ENCODE peak calls at places on chromosomes 13 and 19, in five cellular contexts. R is thoracic aorta, S is transverse colon, H is mucosa of descending colon, O is kidney. X is an unnamed sample.
A peak's percentile ranks its signal among the peaks of the same experiment; 100 is the strongest.

GRCh38 chr19:39824143-39825092 is 9.5 kb downstream of the DYRK1B start:
- DNase-seq in R (peak; percentile 85), S (peak; percentile 91), O (peak; percentile 94), H (peak; percentile 91), X (peak; percentile 91)

GRCh38 chr19:19740755-19741154 is 7.8 kb upstream of the ZNF14 start:
- DNase-seq in H (no peak), S (no peak), O (no peak), R (no peak), X (no peak)

GRCh38 chr19:7869910-7870511 is 4.2 kb downstream of the PRR36 start:
- DNase-seq in H (peak; percentile 49), S (peak; percentile 63), O (peak; percentile 88), R (no peak), X (no peak)

GRCh38 chr19:45075215-45076028 is 856 bp downstream of the ZNF296 start:
- DNase-seq in R (no peak), O (peak; percentile 96), S (peak; percentile 92), H (peak; percentile 85), X (peak; percentile 99)

GRCh38 chr13:28623782-28624706 is 34.9 kb upstream of the POMP start:
- DNase-seq in O (no peak), S (no peak), R (no peak), H (no peak), X (no peak)

GRCh38 chr13:110869805-110870706 is 44.8 kb downstream of the ANKRD10 start:
- DNase-seq in O (peak; percentile 95), R (peak; percentile 99), S (peak; percentile 74), H (peak; percentile 74), X (peak; percentile 84)

GRCh38 chr19:5292843-5293606 is 47.6 kb downstream of the PTPRS start:
- DNase-seq in R (peak; percentile 17), H (peak; percentile 28), O (peak; percentile 92), S (peak; percentile 46), X (peak; percentile 44)

GRCh38 chr19:18046066-18046718 is 38.2 kb downstream of the ARRDC2 start:
- DNase-seq in O (peak; percentile 84), H (no peak), S (peak; percentile 15), R (no peak), X (no peak)

GRCh38 chr19:55209430-55210119 is at the start of gene PTPRH:
- DNase-seq in H (peak; percentile 82), R (no peak), O (peak; percentile 70), S (peak; percentile 83), X (no peak)

GRCh38 chr13:49655906-49656305 is 27.6 kb downstream of the ARL11 start:
- DNase-seq in O (no peak), H (no peak), S (no peak), R (no peak), X (no peak)

GRCh38 chr19:2549701-2550191 is 73.8 kb downstream of the GADD45B start:
- DNase-seq in S (peak; percentile 72), O (peak; percentile 92), H (peak; percentile 66), R (no peak), X (peak; percentile 90)

GRCh38 chr13:76830805-76831204 is 55.4 kb downstream of the KCTD12 start:
- DNase-seq in O (no peak), S (no peak), H (no peak), R (no peak), X (no peak)

GRCh38 chr19:37931941-37932655 is 25.1 kb downstream of the SIPA1L3 start:
- DNase-seq in S (peak; percentile 89), R (peak; percentile 21), O (peak; percentile 95), H (peak; percentile 88), X (peak; percentile 89)

GRCh38 chr13:30666113-30666512 is 48.4 kb downstream of the USPL1 start:
- DNase-seq in O (no peak), H (no peak), S (no peak), R (no peak), X (no peak)

GRCh38 chr19:5340637-5341447 is at the start of gene PTPRS:
- DNase-seq in O (peak; percentile 92), R (no peak), H (peak; percentile 60), S (peak; percentile 71), X (peak; percentile 76)

GRCh38 chr13:24251525-24251924 is 57.9 kb upstream of the C1QTNF9 start:
- DNase-seq in R (no peak), O (no peak), H (no peak), S (peak; percentile 37), X (no peak)

DNA sequence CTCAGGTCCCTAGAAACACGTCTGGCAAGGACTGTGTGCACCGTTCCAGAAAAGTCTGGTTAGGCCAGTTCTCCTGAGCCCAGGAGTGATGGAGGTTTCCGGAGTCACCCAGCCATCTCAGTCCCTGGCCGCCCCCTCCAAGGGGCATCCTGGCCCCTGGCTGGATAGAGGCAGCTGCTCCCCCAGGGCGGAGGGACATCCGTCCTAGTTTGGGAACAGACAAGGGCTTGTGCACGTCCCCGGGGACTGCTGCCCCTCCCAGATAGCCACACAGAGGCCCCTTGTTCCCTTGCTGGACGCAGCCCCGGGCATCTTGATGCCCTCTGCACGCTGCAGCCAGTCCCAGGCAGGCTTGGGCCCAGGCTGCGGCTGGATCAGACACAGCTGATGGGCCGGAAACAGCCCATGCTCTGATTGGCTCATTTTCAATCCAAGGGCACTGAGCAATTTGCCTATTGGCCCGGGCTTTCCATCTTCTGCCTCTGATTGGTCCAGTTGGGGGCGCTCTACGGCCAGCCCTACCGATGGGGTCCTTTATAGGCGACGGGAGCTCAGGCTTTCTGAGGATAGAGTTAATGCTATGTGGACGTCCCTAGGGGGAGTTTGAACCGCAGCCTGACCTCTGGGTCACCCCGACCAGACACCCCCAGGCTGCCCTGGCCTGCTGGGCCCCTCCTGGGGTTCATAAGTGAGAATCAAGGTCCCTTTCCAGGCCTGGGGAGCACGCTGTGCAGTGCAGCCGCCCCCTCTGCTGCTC is 3.7 kb downstream of the S1PR2 start:
- DNase-seq in R (no peak), S (no peak), O (peak; percentile 79), H (no peak), X (no peak)
- TF ChIP-seq CTCF in R (no peak), S (no peak), O (no peak), H (no peak), X (no peak)

GRCh38 chr13:22053053-22053452 is 382.2 kb downstream of the FGF9 start:
- DNase-seq in R (no peak), S (no peak), O (no peak), H (no peak), X (no peak)
- H3K4me1 ChIP-seq in R (no peaks in the 10 kb centered on the region), S (no peaks in the 10 kb centered on the region), O (peaks cover 2% of the 10 kb centered on the region), H (no peaks in the 10 kb centered on the region), X (no peaks in the 10 kb centered on the region)

DNA sequence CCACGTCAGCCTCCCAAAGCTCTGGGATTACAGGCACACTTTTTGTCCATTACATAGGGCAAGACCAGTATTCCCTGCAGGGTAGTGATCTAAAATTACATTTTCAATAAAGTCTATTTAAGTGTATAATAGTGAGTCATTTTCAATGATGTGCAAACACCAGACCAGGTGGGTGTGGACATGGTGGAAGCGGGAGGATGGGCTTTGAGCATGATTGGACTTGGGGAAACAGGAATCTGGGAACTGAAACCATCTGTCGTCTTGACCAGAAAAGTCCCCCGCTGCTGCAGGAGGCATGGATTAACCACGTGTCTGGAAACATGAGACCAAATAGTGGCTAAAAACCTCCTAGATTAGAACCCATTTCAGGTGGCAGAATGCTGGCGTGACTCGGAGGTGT is 4.9 kb downstream of the FXYD3 start:
- DNase-seq in S (no peak), R (no peak), H (peak; percentile 65), O (no peak), X (no peak)
- H3K4me3 ChIP-seq in S (no peak overlapping the region), R (no peak overlapping the region), H (no peak overlapping the region), O (no peak overlapping the region), X (no peak overlapping the region)

GRCh38 chr13:81172603-81173002 is 831.7 kb upstream of the SPRY2 start:
- DNase-seq in O (no peak), R (no peak), H (no peak), S (no peak), X (no peak)

GRCh38 chr13:81171065-81171647 is 830.2 kb upstream of the SPRY2 start:
- DNase-seq in H (no peak), S (no peak), R (no peak), O (no peak), X (no peak)
- TF ChIP-seq CTCF in H (no peak), S (peak; percentile 61), R (no peak), O (peak; percentile 52), X (no peak)

GRCh38 chr19:29819300-29819699 is 7.5 kb downstream of the CCNE1 start:
- DNase-seq in R (no peak), O (peak; percentile 36), H (no peak), S (no peak), X (no peak)
- H3K4me1 ChIP-seq in R (no peaks in the 10 kb centered on the region), O (no peaks in the 10 kb centered on the region), H (no peaks in the 10 kb centered on the region), S (no peaks in the 10 kb centered on the region), X (no peaks in the 10 kb centered on the region)